ENCODE peak calls at places on chromosomes 16 and 17, in four cellular contexts. D is heart right ventricle, U is kidney, H is pancreas. L is an unnamed sample.

GRCh38 chr16:56682703-56683397 is 580 bp downstream of the MT1X start:
- DNase-seq in D (no peak), U (no peak), H (no peak), L (no peak)

GRCh38 chr16:30526137-30526822 is at the start of gene ZNF768:
- DNase-seq in D (no peak), U (peak; percentile 85), H (peak; percentile 86), L (no peak)

GRCh38 chr17:48952904-48953303 is 8.3 kb upstream of the SNF8 start:
- DNase-seq in D (no peak), U (no peak), H (no peak), L (no peak)

GRCh38 chr16:89581861-89582563 is 6.5 kb downstream of the CPNE7 start:
- DNase-seq in D (no peak), U (peak; percentile 92), H (no peak), L (no peak)

GRCh38 chr17:50421308-50422031 is 4.5 kb upstream of the ACSF2 start:
- DNase-seq in D (no peak), U (no peak), H (no peak), L (no peak)

GRCh38 chr17:38564869-38565268 is 40.9 kb downstream of the SRCIN1 start:
- DNase-seq in D (no peak), U (no peak), H (no peak), L (peak; percentile 69)

GRCh38 chr17:4711671-4712111 is 1.3 kb downstream of the ARRB2 start:
- DNase-seq in D (peak; percentile 45), U (no peak), H (no peak), L (no peak)

GRCh38 chr17:51638909-51639308 is 378.6 kb downstream of the UTP18 start:
- DNase-seq in D (no peak), U (no peak), H (no peak), L (no peak)

GRCh38 chr16:81263470-81264200 is 25.1 kb downstream of the BCO1 start:
- DNase-seq in D (peak; percentile 10), U (peak; percentile 70), H (no peak), L (no peak)

GRCh38 chr17:49029841-49030240 is 32.7 kb downstream of the IGF2BP1 start:
- DNase-seq in D (no peak), U (no peak), H (no peak), L (no peak)

GRCh38 chr17:40529991-40530390 is 28.6 kb upstream of the TNS4 start:
- DNase-seq in D (no peak), U (no peak), H (no peak), L (no peak)

GRCh38 chr17:7475764-7476422 is 3.5 kb downstream of the ZBTB4 start:
- DNase-seq in D (peak; percentile 71), U (peak; percentile 59), H (no peak), L (no peak)

GRCh38 chr16:81544261-81544660 is 99.7 kb downstream of the CMIP start:
- DNase-seq in D (peak; percentile 33), U (peak; percentile 30), H (no peak), L (no peak)

GRCh38 chr17:30244853-30245385 is 9.4 kb upstream of the SLC6A4 start:
- DNase-seq in D (no peak), U (no peak), H (no peak), L (no peak)

GRCh38 chr16:56196381-56196780 is 5.1 kb downstream of the GNAO1 start:
- DNase-seq in D (no peak), U (no peak), H (no peak), L (no peak)

GRCh38 chr16:67942200-67942509 is 1.8 kb downstream of the LCAT start:
- DNase-seq in D (no peak), U (no peak), H (peak; percentile 74), L (peak; percentile 46)

GRCh38 chr17:57672205-57672632 is 72.9 kb downstream of the CCDC182 start:
- DNase-seq in D (no peak), U (no peak), H (no peak), L (no peak)

GRCh38 chr16:1832831-1833454 is 5.9 kb downstream of the FAHD1 start:
- DNase-seq in D (no peak), U (no peak), H (no peak), L (no peak)

GRCh38 chr16:65534121-65534528 is 412.3 kb upstream of the CDH11 start:
- DNase-seq in D (no peak), U (no peak), H (no peak), L (no peak)

GRCh38 chr17:15257316-15257925 is 7.7 kb downstream of the PMP22 start:
- DNase-seq in D (peak; percentile 87), U (peak; percentile 88), H (peak; percentile 85), L (peak; percentile 92)

GRCh38 chr17:29572691-29573557 is 4.4 kb downstream of the TP53I13 start:
- DNase-seq in D (peak; percentile 72), U (peak; percentile 90), H (peak; percentile 79), L (no peak)

GRCh38 chr17:50129303-50129945 is 536 bp downstream of the SAMD14 start:
- DNase-seq in D (no peak), U (no peak), H (peak; percentile 77), L (no peak)

GRCh38 chr17:324151-324571 is 28.4 kb downstream of the RPH3AL start:
- DNase-seq in D (no peak), U (peak; percentile 63), H (no peak), L (no peak)

GRCh38 chr17:34930283-34930682 is 31.0 kb downstream of the CCT6B start:
- DNase-seq in D (no peak), U (no peak), H (no peak), L (no peak)

GRCh38 chr16:67661101-67661661 is 421 bp downstream of the PARD6A start:
- DNase-seq in D (no peak), U (peak; percentile 83), H (peak; percentile 83), L (peak; percentile 37)

GRCh38 chr17:42406602-42407288 is 16.3 kb downstream of the CAVIN1 start:
- DNase-seq in D (no peak), U (no peak), H (no peak), L (no peak)

GRCh38 chr17:17815062-17815406 is 21.8 kb downstream of the SREBF1 start:
- DNase-seq in D (peak; percentile 70), U (no peak), H (peak; percentile 73), L (no peak)

GRCh38 chr16:31082368-31083045 is 6.2 kb downstream of the PRSS53 start:
- DNase-seq in D (no peak), U (no peak), H (no peak), L (no peak)

DNA sequence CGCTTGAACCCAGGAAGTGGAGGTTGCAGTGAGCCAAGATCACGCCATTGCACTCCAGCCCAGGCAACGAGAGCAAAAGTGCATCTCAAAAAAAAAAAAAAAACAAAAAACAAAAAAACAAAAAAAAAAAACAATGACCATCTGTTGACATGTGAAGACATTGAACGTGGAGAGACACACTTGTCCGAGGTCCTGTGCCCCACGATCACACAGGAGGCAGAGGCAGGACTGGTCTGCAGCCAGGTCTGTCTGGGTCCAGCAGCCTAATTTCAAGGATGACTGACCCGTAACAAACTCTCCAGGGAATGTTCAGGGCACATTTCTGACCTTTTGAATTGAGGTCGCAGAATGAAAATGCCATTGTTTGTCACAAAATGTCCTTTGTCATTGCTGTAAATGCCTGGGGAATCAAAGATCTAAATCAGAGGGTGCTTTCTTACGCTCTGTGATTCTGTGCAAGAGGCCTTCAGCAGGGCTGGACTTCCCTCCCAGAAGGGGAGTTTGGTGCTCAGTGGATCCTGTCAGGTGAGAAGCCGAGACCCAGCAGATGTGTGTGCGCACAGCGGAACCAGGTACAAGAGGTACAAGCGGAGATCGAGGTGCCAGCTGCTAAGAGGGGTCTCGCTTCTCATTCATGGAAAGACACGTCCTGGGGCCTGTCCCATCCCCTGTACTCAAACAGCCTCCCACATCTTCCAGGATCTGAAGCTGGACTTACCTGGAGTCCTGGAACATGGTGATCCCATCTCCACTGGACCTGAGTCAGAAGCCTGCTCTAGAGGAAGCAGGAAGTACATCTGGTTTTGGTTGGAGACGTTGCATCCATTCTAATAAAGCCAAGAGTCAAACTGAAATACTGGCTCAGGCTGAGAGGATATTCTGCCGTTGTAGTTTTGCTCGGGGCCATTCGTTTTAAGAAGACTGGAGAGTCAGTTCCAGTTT is 95.8 kb downstream of the IRF8 start:
- DNase-seq in D (no peak), U (no peak), H (no peak), L (no peak)
- H3K27ac ChIP-seq in D (no peak overlapping the region), U (no peak overlapping the region), H (no peak overlapping the region), L (no peak overlapping the region)

GRCh38 chr17:74097461-74098131 is 105.9 kb upstream of the RPL38 start:
- DNase-seq in D (no peak), U (no peak), H (no peak), L (no peak)

GRCh38 chr17:74096456-74096855 is 107.0 kb upstream of the RPL38 start:
- DNase-seq in D (no peak), U (no peak), H (no peak), L (no peak)

GRCh38 chr17:74089869-74090464 is 113.5 kb upstream of the RPL38 start:
- DNase-seq in D (no peak), U (no peak), H (no peak), L (no peak)

GRCh38 chr17:74098378-74099024 is 105.0 kb upstream of the RPL38 start:
- DNase-seq in D (no peak), U (no peak), H (no peak), L (no peak)

GRCh38 chr17:74094651-74095050 is 108.8 kb upstream of the RPL38 start:
- DNase-seq in D (no peak), U (no peak), H (no peak), L (no peak)
- H3K27ac ChIP-seq in D (no peak overlapping the region), U (no peak overlapping the region), H (no peak overlapping the region), L (no peak overlapping the region)

DNA sequence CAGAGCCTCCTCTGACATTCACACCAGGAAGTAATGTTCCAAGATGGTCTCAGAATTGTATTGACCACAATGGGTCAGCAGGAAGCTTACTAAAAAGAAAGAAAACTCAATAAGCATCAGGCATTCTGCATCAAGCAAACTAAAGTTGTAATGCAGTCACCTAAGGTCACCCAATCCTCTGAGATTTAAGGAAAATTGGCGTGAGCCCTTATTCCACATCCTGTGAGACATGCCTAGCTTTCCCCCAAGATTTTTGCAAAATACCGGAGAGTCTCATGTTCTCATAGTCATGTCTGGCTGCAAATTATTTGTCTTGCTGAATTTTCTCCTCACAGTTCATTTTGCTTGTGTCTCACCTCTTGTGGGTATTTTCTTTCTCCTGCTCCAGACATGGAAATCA is 417.1 kb upstream of the SOX9 start:
- DNase-seq in D (no peak), U (no peak), H (no peak), L (no peak)
- H3K27ac ChIP-seq in D (no peak overlapping the region), U (no peak overlapping the region), H (no peak overlapping the region), L (no peak overlapping the region)

GRCh38 chr16:58000706-58001676 is at the start of gene USB1:
- DNase-seq in D (peak; percentile 86), U (peak; percentile 95), H (peak; percentile 90), L (peak; percentile 66)
- H3K27ac ChIP-seq in D (peak within 1 kb of the TSS; percentile 93), U (peak within 1 kb of the TSS; percentile 85), H (peak within 1 kb of the TSS; percentile 78), L (peak within 1 kb of the TSS; percentile 64)

GRCh38 chr16:15616068-15616467 is 26.9 kb downstream of the MARF1 start:
- DNase-seq in D (no peak), U (no peak), H (no peak), L (no peak)

GRCh38 chr16:15611610-15612009 is 31.3 kb downstream of the MARF1 start:
- DNase-seq in D (no peak), U (no peak), H (no peak), L (no peak)

GRCh38 chr16:15616475-15616874 is 26.5 kb downstream of the MARF1 start:
- DNase-seq in D (no peak), U (no peak), H (no peak), L (no peak)

GRCh38 chr16:15610369-15610871 is 32.5 kb downstream of the MARF1 start:
- DNase-seq in D (no peak), U (no peak), H (no peak), L (no peak)

GRCh38 chr16:15613676-15614075 is 29.3 kb downstream of the MARF1 start:
- DNase-seq in D (no peak), U (no peak), H (no peak), L (no peak)
- H3K27ac ChIP-seq in D (no peak overlapping the region), U (no peak overlapping the region), H (no peak overlapping the region), L (no peak overlapping the region)

GRCh38 chr16:11992594-11993524 is 16.3 kb downstream of the SNX29 start:
- DNase-seq in D (no peak), U (no peak), H (no peak), L (no peak)
- H3K27ac ChIP-seq in D (no peak overlapping the region), U (peak overlapping the region; percentile 57), H (no peak overlapping the region), L (no peak overlapping the region)

L was measured in caudate nucleus.